ENCODE peak calls at places on chromosomes 5 and 9, in five cellular contexts. D, R, P, N and B are unnamed samples. For H3K36me3, the result is how much of the 10 kb centered on the place peaks cover.

GRCh38 chr5:97243352-97243751 is 60.3 kb upstream of the RIOK2 start:
- DNase-seq in D (no peak), R (no peak), P (no peak), N (no peak), B (peak)

GRCh38 chr5:117719413-117719812 is 1144.8 kb upstream of the SEMA6A start:
- DNase-seq in D (no peak), R (no peak), P (no peak), N (no peak), B (no peak)

GRCh38 chr9:13020141-13020540 is 245.3 kb downstream of the LURAP1L start:
- DNase-seq in D (no peak), R (no peak), P (no peak), N (no peak), B (no peak)

GRCh38 chr5:56543431-56544385 is 271.6 kb upstream of the MAP3K1 start:
- DNase-seq in D (peak), R (peak), P (peak), N (peak), B (peak)

GRCh38 chr5:134451618-134452505 is 40.2 kb upstream of the CDKN2AIPNL start:
- DNase-seq in D (no peak), R (peak), P (peak), N (peak), B (peak)

GRCh38 chr5:172407861-172408260 is 46.5 kb downstream of the SH3PXD2B start:
- DNase-seq in D (no peak), R (peak), P (peak), N (peak), B (no peak)

GRCh38 chr9:99266136-99267023 is 44.3 kb downstream of the SEC61B start:
- DNase-seq in D (peak), R (peak), P (peak), N (peak), B (peak)

GRCh38 chr5:176535655-176536131 is 1.5 kb downstream of the RNF44 start:
- DNase-seq in D (no peak), R (no peak), P (peak), N (no peak), B (peak)

GRCh38 chr9:28212979-28213378 is 639.7 kb upstream of the C9orf72 start:
- DNase-seq in D (peak), R (peak), P (peak), N (peak), B (peak)

GRCh38 chr5:135244620-135245021 is 154.4 kb downstream of the MACROH2A1 start:
- DNase-seq in D (no peak), R (no peak), P (no peak), N (no peak), B (no peak)

GRCh38 chr5:149274964-149275363 is 3.3 kb downstream of the AFAP1L1 start:
- DNase-seq in D (no peak), R (peak), P (peak), N (no peak), B (no peak)

GRCh38 chr9:87675466-87675865 is 50.5 kb upstream of the CTSL start:
- DNase-seq in D (no peak), R (no peak), P (no peak), N (no peak), B (no peak)

GRCh38 chr9:135607401-135608293 is 31.7 kb downstream of the GLT6D1 start:
- DNase-seq in D (no peak), R (no peak), P (no peak), N (no peak), B (no peak)

GRCh38 chr5:120942551-120942950 is 478.5 kb downstream of the PRR16 start:
- DNase-seq in D (no peak), R (peak), P (peak), N (no peak), B (no peak)

GRCh38 chr5:54115768-54116403 is 194.5 kb downstream of the ARL15 start:
- DNase-seq in D (no peak), R (peak), P (peak), N (no peak), B (no peak)

GRCh38 chr5:72093231-72093630 is 14.0 kb upstream of the MAP1B start:
- DNase-seq in D (no peak), R (peak), P (peak), N (peak), B (peak)

GRCh38 chr9:89473762-89474469 is 24.0 kb downstream of the SEMA4D start:
- DNase-seq in D (no peak), R (peak), P (peak), N (peak), B (peak)

GRCh38 chr9:128420060-128420650 is 502 bp upstream of the CERCAM start:
- DNase-seq in D (no peak), R (peak), P (peak), N (no peak), B (peak)

GRCh38 chr5:24598926-24599325 is 45.9 kb downstream of the CDH10 start:
- DNase-seq in D (no peak), R (no peak), P (no peak), N (no peak), B (no peak)

GRCh38 chr5:139844472-139845145 is 49.0 kb downstream of the PSD2 start:
- DNase-seq in D (peak), R (peak), P (peak), N (peak), B (peak)

GRCh38 chr9:78997296-78997695 is 574.5 kb upstream of the TLE4 start:
- DNase-seq in D (no peak), R (no peak), P (no peak), N (no peak), B (no peak)

GRCh38 chr9:17531642-17532254 is 47.1 kb upstream of the SH3GL2 start:
- DNase-seq in D (peak), R (peak), P (peak), N (peak), B (peak)

GRCh38 chr9:75083188-75083976 is 4.6 kb downstream of the NMRK1 start:
- DNase-seq in D (no peak), R (no peak), P (no peak), N (no peak), B (no peak)

GRCh38 chr5:169071-169727 is 22.1 kb upstream of the LRRC14B start:
- DNase-seq in D (no peak), R (peak), P (peak), N (peak), B (no peak)

GRCh38 chr5:114153833-114154232 is 208.0 kb upstream of the KCNN2 start:
- DNase-seq in D (no peak), R (no peak), P (no peak), N (no peak), B (no peak)

GRCh38 chr5:122738088-122738487 is 36.8 kb upstream of the SNX2 start:
- DNase-seq in D (no peak), R (no peak), P (no peak), N (no peak), B (no peak)

GRCh38 chr5:133119233-133119711 is 67.5 kb downstream of the HSPA4 start:
- DNase-seq in D (no peak), R (no peak), P (no peak), N (no peak), B (no peak)

GRCh38 chr9:116075191-116075590 is 78.4 kb upstream of the PAPPA start:
- DNase-seq in D (no peak), R (peak), P (peak), N (peak), B (peak)

GRCh38 chr5:168313596-168314204 is 22.3 kb downstream of the WWC1 start:
- DNase-seq in D (no peak), R (no peak), P (no peak), N (no peak), B (no peak)

GRCh38 chr9:112170235-112170634 is 4.9 kb downstream of the SUSD1 start:
- DNase-seq in D (no peak), R (no peak), P (no peak), N (no peak), B (no peak)

GRCh38 chr5:96934291-96934694 is 1.6 kb upstream of the LNPEP start:
- DNase-seq in D (no peak), R (peak), P (peak), N (peak), B (no peak)

GRCh38 chr9:35939851-35940250 is 18.1 kb downstream of the OR2S2 start:
- DNase-seq in D (no peak), R (no peak), P (no peak), N (no peak), B (no peak)
- H3K4me2 ChIP-seq in D (no peak), R (no peak), P (no peak), N (no peak), B (no peak)

GRCh38 chr5:10403829-10404228 is 37.9 kb upstream of the ROPN1L start:
- DNase-seq in D (no peak), R (no peak), P (no peak), N (no peak), B (no peak)
- H3K36me3 ChIP-seq in D (under half), R (under half), P (under half), N (half or more), B (under half)

GRCh38 chr9:127187231-127187956 is 65.0 kb upstream of the ANGPTL2 start:
- DNase-seq in D (peak), R (peak), P (peak), N (peak), B (peak)

GRCh38 chr9:127186799-127187198 is 64.4 kb upstream of the ANGPTL2 start:
- DNase-seq in D (no peak), R (no peak), P (no peak), N (no peak), B (peak)

GRCh38 chr9:127185931-127186781 is 63.7 kb upstream of the ANGPTL2 start:
- DNase-seq in D (no peak), R (peak), P (peak), N (peak), B (peak)

GRCh38 chr9:127189628-127190027 is 67.2 kb upstream of the ANGPTL2 start:
- DNase-seq in D (no peak), R (no peak), P (no peak), N (no peak), B (no peak)

DNA sequence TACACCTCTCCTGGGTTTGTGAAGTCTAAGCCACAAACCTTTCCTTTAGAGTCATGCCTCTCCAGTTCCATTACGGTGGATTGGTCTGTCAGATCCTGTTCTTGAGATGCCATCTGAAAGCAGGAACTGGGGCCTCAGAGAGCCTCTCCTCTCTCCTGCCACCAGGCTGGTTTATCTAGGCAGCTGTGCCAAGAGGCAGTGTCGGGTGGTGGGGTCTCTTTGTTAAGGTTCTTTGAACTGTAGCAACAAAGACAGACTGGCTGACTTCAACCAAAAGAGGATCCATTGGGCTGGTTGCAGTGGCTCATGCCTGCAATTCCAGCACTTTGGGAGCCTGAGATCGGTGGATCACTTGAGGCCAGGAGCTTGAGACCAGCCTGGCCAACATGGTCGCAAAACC is 66.0 kb upstream of the ANGPTL2 start:
- DNase-seq in D (no peak), R (no peak), P (no peak), N (no peak), B (no peak)
- H3K4me2 ChIP-seq in D (peak), R (no peak), P (no peak), N (peak), B (no peak)

DNA sequence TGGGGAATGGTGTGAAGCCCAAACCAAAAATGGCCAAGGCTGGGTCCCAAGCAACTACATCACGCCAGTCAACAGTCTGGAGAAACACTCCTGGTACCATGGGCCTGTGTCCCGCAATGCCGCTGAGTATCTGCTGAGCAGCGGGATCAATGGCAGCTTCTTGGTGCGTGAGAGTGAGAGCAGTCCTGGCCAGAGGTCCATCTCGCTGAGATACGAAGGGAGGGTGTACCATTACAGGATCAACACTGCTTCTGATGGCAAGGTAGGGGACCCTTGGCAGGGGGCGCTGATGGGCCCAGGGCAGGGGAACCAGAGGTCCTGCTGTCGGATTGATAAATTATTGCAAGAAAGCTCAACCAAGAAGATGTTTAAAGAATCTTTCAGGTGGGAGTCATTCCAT is 19.8 kb downstream of the ABL1 start:
- DNase-seq in D (no peak), R (no peak), P (no peak), N (no peak), B (no peak)
- H3K36me3 ChIP-seq in D (under half), R (under half), P (under half), N (under half), B (half or more)

DNA sequence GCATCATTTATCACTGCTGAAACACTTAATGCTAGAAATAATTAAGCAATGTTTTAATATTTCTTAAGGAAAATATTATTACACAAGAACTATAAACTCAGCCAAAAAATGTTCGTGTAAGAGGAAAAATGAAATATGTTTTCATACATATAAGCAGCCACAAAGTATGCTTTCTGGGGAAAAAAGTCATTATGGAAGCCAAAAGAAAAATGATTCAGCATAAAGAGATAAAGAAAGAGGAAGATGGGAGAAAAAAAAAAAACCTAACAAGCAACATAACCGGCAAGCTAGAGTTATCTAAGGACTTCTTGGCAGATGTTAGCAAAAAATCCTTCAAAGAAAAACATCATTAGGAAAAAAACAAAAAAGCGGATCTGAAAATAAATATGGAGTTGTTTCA is 179.1 kb downstream of the MUSK start:
- DNase-seq in D (no peak), R (peak), P (peak), N (peak), B (no peak)
- H3K4me2 ChIP-seq in D (no peak), R (peak), P (peak), N (no peak), B (no peak)

GRCh38 chr5:65611524-65611923 is 12.6 kb downstream of the TRIM23 start:
- DNase-seq in D (no peak), R (peak), P (peak), N (peak), B (no peak)
- H3K36me3 ChIP-seq in D (under half), R (under half), P (under half), N (under half), B (under half)

GRCh38 chr5:74798977-74799911 is 32.2 kb downstream of the NSA2 start:
- DNase-seq in D (no peak), R (peak), P (peak), N (peak), B (no peak)
- H3K4me2 ChIP-seq in D (no peak), R (no peak), P (no peak), N (peak), B (no peak)

GRCh38 chr9:90867101-90867500 is 65.5 kb downstream of the SYK start:
- DNase-seq in D (no peak), R (no peak), P (no peak), N (no peak), B (no peak)

GRCh38 chr9:90861826-90862740 is 60.5 kb downstream of the SYK start:
- DNase-seq in D (no peak), R (no peak), P (no peak), N (no peak), B (no peak)

GRCh38 chr9:90868555-90868954 is 66.9 kb downstream of the SYK start:
- DNase-seq in D (no peak), R (peak), P (no peak), N (no peak), B (peak)

GRCh38 chr9:90861380-90861779 is 59.8 kb downstream of the SYK start:
- DNase-seq in D (no peak), R (no peak), P (no peak), N (no peak), B (no peak)

DNA sequence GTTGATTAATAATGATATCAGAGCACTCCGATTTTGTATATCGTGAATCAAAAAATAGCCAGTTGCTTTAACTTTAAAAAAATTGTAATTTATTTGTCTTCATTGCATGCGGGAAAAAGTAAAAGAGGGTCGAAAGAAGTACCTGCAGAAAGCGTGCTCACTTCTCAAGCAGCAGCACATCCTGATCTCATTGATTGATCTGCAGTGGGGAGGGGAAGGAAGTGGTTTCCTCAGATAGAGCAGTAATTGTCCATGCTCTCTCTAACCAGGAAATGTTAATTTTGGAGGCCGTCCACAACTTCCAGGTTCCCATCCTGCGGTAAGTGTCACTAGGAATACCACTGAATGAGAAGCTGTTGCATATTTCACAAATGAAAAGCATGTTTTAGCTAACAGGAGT is 63.2 kb downstream of the SYK start:
- DNase-seq in D (no peak), R (no peak), P (no peak), N (no peak), B (no peak)
- H3K36me3 ChIP-seq in D (under half), R (under half), P (under half), N (under half), B (under half)

DNA sequence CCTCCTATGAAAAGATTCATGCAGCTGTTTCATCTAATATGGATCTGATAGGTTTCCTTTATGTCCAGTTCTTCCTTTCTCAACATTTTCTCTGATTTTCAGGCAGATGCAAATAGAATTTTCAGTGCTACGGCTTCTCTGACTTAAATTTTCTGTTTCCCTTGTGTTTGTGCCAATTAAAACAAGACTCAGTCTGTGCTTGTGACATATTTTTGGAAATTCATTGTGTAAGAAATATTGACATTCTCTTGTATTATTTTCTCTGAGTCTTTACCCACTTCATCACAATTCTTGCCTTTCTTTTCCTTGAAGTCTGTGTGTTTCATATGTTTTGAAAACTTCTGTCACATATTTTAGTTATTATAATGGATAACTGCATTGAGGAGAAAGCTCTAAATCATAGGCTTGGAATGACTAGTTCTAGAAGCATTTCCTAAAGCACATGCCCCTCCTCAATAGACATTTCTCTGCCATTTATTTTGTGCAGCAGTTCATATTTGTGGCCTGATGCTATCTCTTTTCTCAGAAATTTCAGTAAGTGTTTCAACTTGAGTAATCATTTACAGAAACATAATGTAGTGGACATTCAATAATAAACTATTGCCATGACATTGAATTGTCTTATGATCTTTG is 206.5 kb downstream of the PALM2AKAP2 start:
- DNase-seq in D (no peak), R (peak), P (peak), N (peak), B (peak)
- H3K4me2 ChIP-seq in D (no peak), R (peak), P (peak), N (peak), B (no peak)